ENCODE peak calls at places on chromosomes 13 and 19, in seven cellular contexts. One of them, this sample, is unnamed.

GRCh38 chr19:18097993-18098890 is 664 bp downstream of the MAST3 start:
- DNase-seq in NCI-H446 treated with DMSO at 0.1 percent for 48 hours: peak; percentile 10
- DNase-seq in CD4-positive, CD25-positive, alpha-beta regulatory T cell: no peak
- DNase-seq in NCI-H510A treated with DMSO at 0.1 percent for 48 hours: no peak
- DNase-seq in mesothelial cell of epicardium: no peak
- DNase-seq in aorta: peak; percentile 64
- DNase-seq in T-helper 2 cell: no peak
- DNase-seq in this sample: no peak

GRCh38 chr19:48881741-48882657 is 9.8 kb downstream of the PPP1R15A start:
- DNase-seq in mesothelial cell of epicardium: no peak
- DNase-seq in NCI-H510A treated with DMSO at 0.1 percent for 48 hours: no peak
- DNase-seq in T-helper 2 cell: no peak
- DNase-seq in NCI-H446 treated with DMSO at 0.1 percent for 48 hours: no peak
- DNase-seq in aorta: peak; percentile 66
- DNase-seq in CD4-positive, CD25-positive, alpha-beta regulatory T cell: peak; percentile 38
- DNase-seq in this sample: no peak

GRCh38 chr19:2942928-2943640 is 1.7 kb downstream of the ZNF77 start:
- DNase-seq in NCI-H510A treated with DMSO at 0.1 percent for 48 hours: no peak
- DNase-seq in aorta: no peak
- DNase-seq in CD4-positive, CD25-positive, alpha-beta regulatory T cell: no peak
- DNase-seq in NCI-H446 treated with DMSO at 0.1 percent for 48 hours: no peak
- DNase-seq in mesothelial cell of epicardium: no peak
- DNase-seq in T-helper 2 cell: no peak
- DNase-seq in this sample: no peak

GRCh38 chr19:8368136-8368535 is 4.2 kb downstream of the ANGPTL4 start:
- DNase-seq in NCI-H446 treated with DMSO at 0.1 percent for 48 hours: no peak
- DNase-seq in CD4-positive, CD25-positive, alpha-beta regulatory T cell: no peak
- DNase-seq in mesothelial cell of epicardium: no peak
- DNase-seq in T-helper 2 cell: no peak
- DNase-seq in aorta: no peak
- DNase-seq in NCI-H510A treated with DMSO at 0.1 percent for 48 hours: no peak
- DNase-seq in this sample: no peak

GRCh38 chr19:38433268-38433733 is at the start of gene RYR1:
- DNase-seq in NCI-H446 treated with DMSO at 0.1 percent for 48 hours: no peak
- DNase-seq in mesothelial cell of epicardium: no peak
- DNase-seq in T-helper 2 cell: peak; percentile 38
- DNase-seq in NCI-H510A treated with DMSO at 0.1 percent for 48 hours: no peak
- DNase-seq in aorta: peak; percentile 86
- DNase-seq in CD4-positive, CD25-positive, alpha-beta regulatory T cell: peak; percentile 80
- DNase-seq in this sample: no peak

GRCh38 chr19:41226053-41226873 is 7.2 kb downstream of the AXL start:
- DNase-seq in mesothelial cell of epicardium: no peak
- DNase-seq in NCI-H446 treated with DMSO at 0.1 percent for 48 hours: no peak
- DNase-seq in T-helper 2 cell: no peak
- DNase-seq in aorta: peak; percentile 94
- DNase-seq in NCI-H510A treated with DMSO at 0.1 percent for 48 hours: no peak
- DNase-seq in CD4-positive, CD25-positive, alpha-beta regulatory T cell: peak; percentile 24
- DNase-seq in this sample: no peak

GRCh38 chr13:70874646-70875045 is 766.4 kb upstream of the KLHL1 start:
- DNase-seq in mesothelial cell of epicardium: no peak
- DNase-seq in NCI-H510A treated with DMSO at 0.1 percent for 48 hours: no peak
- DNase-seq in NCI-H446 treated with DMSO at 0.1 percent for 48 hours: no peak
- DNase-seq in T-helper 2 cell: no peak
- DNase-seq in aorta: no peak
- DNase-seq in CD4-positive, CD25-positive, alpha-beta regulatory T cell: no peak
- DNase-seq in this sample: no peak

GRCh38 chr19:45391346-45391745 is 13.5 kb downstream of the PPP1R13L start:
- DNase-seq in NCI-H446 treated with DMSO at 0.1 percent for 48 hours: no peak
- DNase-seq in NCI-H510A treated with DMSO at 0.1 percent for 48 hours: peak; percentile 18
- DNase-seq in aorta: no peak
- DNase-seq in mesothelial cell of epicardium: no peak
- DNase-seq in T-helper 2 cell: no peak
- DNase-seq in CD4-positive, CD25-positive, alpha-beta regulatory T cell: no peak
- DNase-seq in this sample: no peak

GRCh38 chr13:99153219-99153618 is 47.4 kb upstream of the UBAC2 start:
- DNase-seq in CD4-positive, CD25-positive, alpha-beta regulatory T cell: no peak
- DNase-seq in aorta: no peak
- DNase-seq in NCI-H446 treated with DMSO at 0.1 percent for 48 hours: no peak
- DNase-seq in T-helper 2 cell: no peak
- DNase-seq in mesothelial cell of epicardium: no peak
- DNase-seq in NCI-H510A treated with DMSO at 0.1 percent for 48 hours: no peak
- DNase-seq in this sample: no peak

GRCh38 chr19:49718511-49718910 is 27.6 kb downstream of the CPT1C start:
- DNase-seq in NCI-H510A treated with DMSO at 0.1 percent for 48 hours: no peak
- DNase-seq in CD4-positive, CD25-positive, alpha-beta regulatory T cell: no peak
- DNase-seq in T-helper 2 cell: no peak
- DNase-seq in aorta: no peak
- DNase-seq in NCI-H446 treated with DMSO at 0.1 percent for 48 hours: no peak
- DNase-seq in mesothelial cell of epicardium: no peak
- DNase-seq in this sample: no peak

GRCh38 chr13:95115525-95115924 is 185.7 kb downstream of the ABCC4 start:
- DNase-seq in T-helper 2 cell: no peak
- DNase-seq in CD4-positive, CD25-positive, alpha-beta regulatory T cell: no peak
- DNase-seq in mesothelial cell of epicardium: no peak
- DNase-seq in NCI-H446 treated with DMSO at 0.1 percent for 48 hours: no peak
- DNase-seq in NCI-H510A treated with DMSO at 0.1 percent for 48 hours: no peak
- DNase-seq in aorta: no peak
- DNase-seq in this sample: no peak

GRCh38 chr13:20848944-20849343 is 53.6 kb downstream of the XPO4 start:
- DNase-seq in CD4-positive, CD25-positive, alpha-beta regulatory T cell: no peak
- DNase-seq in NCI-H446 treated with DMSO at 0.1 percent for 48 hours: no peak
- DNase-seq in aorta: no peak
- DNase-seq in NCI-H510A treated with DMSO at 0.1 percent for 48 hours: peak; percentile 21
- DNase-seq in T-helper 2 cell: no peak
- DNase-seq in mesothelial cell of epicardium: no peak
- DNase-seq in this sample: no peak

GRCh38 chr19:16447015-16447384 is 24.8 kb downstream of the EPS15L1 start:
- DNase-seq in aorta: peak; percentile 86
- DNase-seq in T-helper 2 cell: no peak
- DNase-seq in NCI-H510A treated with DMSO at 0.1 percent for 48 hours: no peak
- DNase-seq in mesothelial cell of epicardium: no peak
- DNase-seq in CD4-positive, CD25-positive, alpha-beta regulatory T cell: no peak
- DNase-seq in NCI-H446 treated with DMSO at 0.1 percent for 48 hours: no peak
- DNase-seq in this sample: no peak

This sample was measured in epithelial cell of proximal tubule.